ENCODE peak calls at places on chromosomes 11 and 22, in six cellular contexts. One of them, this sample, is unnamed.

GRCh38 chr11:72135891-72136676 is 559 bp downstream of the FOLR3 start:
- DNase-seq in heart left ventricle: no peak
- DNase-seq in transverse colon: no peak
- DNase-seq in fibroblast of mammary gland: no peak
- DNase-seq in HCT116: no peak
- DNase-seq in uterus: no peak
- DNase-seq in this sample: no peak

GRCh38 chr11:7871056-7871455 is 60.0 kb downstream of the OR10A6 start:
- DNase-seq in heart left ventricle: no peak
- DNase-seq in transverse colon: no peak
- DNase-seq in fibroblast of mammary gland: peak
- DNase-seq in HCT116: no peak
- DNase-seq in uterus: no peak
- DNase-seq in this sample: peak

GRCh38 chr22:45210577-45211431 is 29.9 kb downstream of the KIAA0930 start:
- DNase-seq in heart left ventricle: peak
- DNase-seq in transverse colon: no peak
- DNase-seq in fibroblast of mammary gland: peak
- DNase-seq in HCT116: no peak
- DNase-seq in uterus: no peak
- DNase-seq in this sample: no peak

GRCh38 chr22:25213221-25213620 is 6.2 kb upstream of the CRYBB2 start:
- DNase-seq in heart left ventricle: no peak
- DNase-seq in transverse colon: no peak
- DNase-seq in fibroblast of mammary gland: no peak
- DNase-seq in HCT116: no peak
- DNase-seq in uterus: no peak
- DNase-seq in this sample: no peak

GRCh38 chr22:22576244-22576988 is 17.4 kb upstream of the PRAME start:
- DNase-seq in heart left ventricle: peak
- DNase-seq in transverse colon: peak
- DNase-seq in fibroblast of mammary gland: peak
- DNase-seq in HCT116: peak
- DNase-seq in uterus: no peak
- DNase-seq in this sample: peak

GRCh38 chr11:69920500-69921428 is 101.5 kb upstream of the FGF3 start:
- DNase-seq in heart left ventricle: no peak
- DNase-seq in transverse colon: peak
- DNase-seq in fibroblast of mammary gland: no peak
- DNase-seq in HCT116: no peak
- DNase-seq in uterus: peak
- DNase-seq in this sample: no peak

GRCh38 chr22:28951969-28952521 is 68.7 kb downstream of the ZNRF3 start:
- DNase-seq in heart left ventricle: no peak
- DNase-seq in transverse colon: peak
- DNase-seq in fibroblast of mammary gland: peak
- DNase-seq in HCT116: no peak
- DNase-seq in uterus: peak
- DNase-seq in this sample: no peak

GRCh38 chr22:17788528-17789378 is 14.5 kb upstream of the BID start:
- DNase-seq in heart left ventricle: no peak
- DNase-seq in transverse colon: no peak
- DNase-seq in fibroblast of mammary gland: no peak
- DNase-seq in HCT116: no peak
- DNase-seq in uterus: no peak
- DNase-seq in this sample: no peak

GRCh38 chr11:130187096-130187495 is 27.5 kb downstream of the ST14 start:
- DNase-seq in heart left ventricle: no peak
- DNase-seq in transverse colon: no peak
- DNase-seq in fibroblast of mammary gland: no peak
- DNase-seq in HCT116: no peak
- DNase-seq in uterus: no peak
- DNase-seq in this sample: no peak

GRCh38 chr11:114440121-114440860 is 1.0 kb downstream of the REXO2 start:
- DNase-seq in heart left ventricle: no peak
- DNase-seq in transverse colon: no peak
- DNase-seq in fibroblast of mammary gland: no peak
- DNase-seq in HCT116: no peak
- DNase-seq in uterus: no peak
- DNase-seq in this sample: no peak

GRCh38 chr11:114442559-114442958 is 3.3 kb downstream of the REXO2 start:
- DNase-seq in heart left ventricle: no peak
- DNase-seq in transverse colon: no peak
- DNase-seq in fibroblast of mammary gland: no peak
- DNase-seq in HCT116: no peak
- DNase-seq in uterus: no peak
- DNase-seq in this sample: no peak

GRCh38 chr11:114439229-114440120 is at the start of gene REXO2:
- DNase-seq in heart left ventricle: peak
- DNase-seq in transverse colon: peak
- DNase-seq in fibroblast of mammary gland: peak
- DNase-seq in HCT116: peak
- DNase-seq in uterus: peak
- DNase-seq in this sample: peak

GRCh38 chr11:114440971-114441810 is 1.9 kb downstream of the REXO2 start:
- DNase-seq in heart left ventricle: no peak
- DNase-seq in transverse colon: no peak
- DNase-seq in fibroblast of mammary gland: no peak
- DNase-seq in HCT116: no peak
- DNase-seq in uterus: no peak
- DNase-seq in this sample: no peak

GRCh38 chr11:114441921-114442320 is 2.7 kb downstream of the REXO2 start:
- DNase-seq in heart left ventricle: no peak
- DNase-seq in transverse colon: no peak
- DNase-seq in fibroblast of mammary gland: no peak
- DNase-seq in HCT116: no peak
- DNase-seq in uterus: no peak
- DNase-seq in this sample: no peak
- H3K4me3 ChIP-seq in heart left ventricle: no peak
- H3K4me3 ChIP-seq in transverse colon: no peak
- H3K4me3 ChIP-seq in fibroblast of mammary gland: no peak
- H3K4me3 ChIP-seq in HCT116: no peak
- H3K4me3 ChIP-seq in uterus: no peak
- H3K4me3 ChIP-seq in this sample: no peak

DNA sequence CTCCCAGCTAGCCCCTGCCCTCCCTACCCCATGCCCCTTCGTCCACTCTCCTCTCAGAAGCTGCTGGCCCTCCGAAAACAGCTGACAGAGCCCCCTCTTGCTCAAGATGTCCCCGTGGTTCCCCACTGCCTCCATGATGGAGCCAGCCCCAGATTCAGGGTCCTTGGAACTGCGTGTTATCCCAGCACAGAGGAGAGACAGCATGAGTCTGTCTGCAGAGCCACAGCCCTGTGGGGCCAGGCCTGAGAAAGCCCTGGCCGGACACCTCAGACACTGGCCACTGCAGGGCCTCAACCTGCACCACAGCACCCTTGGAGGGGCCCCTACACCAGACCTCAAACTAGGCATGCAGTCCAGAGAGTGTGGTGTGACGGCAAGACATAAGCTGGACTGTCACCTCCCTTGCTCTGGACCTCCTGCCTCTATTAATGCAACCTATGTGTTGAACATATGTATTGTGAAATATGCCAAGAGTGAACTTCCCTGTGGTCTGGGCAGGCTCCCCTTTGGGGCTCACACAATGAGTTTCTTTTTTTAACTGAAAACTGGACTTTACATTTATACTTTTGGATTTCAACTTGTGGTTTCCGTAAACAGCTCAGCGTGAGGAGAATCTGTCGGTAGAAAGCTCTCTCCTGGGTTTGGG is 9.6 kb downstream of the PNPLA5 start:
- DNase-seq in heart left ventricle: no peak
- DNase-seq in transverse colon: no peak
- DNase-seq in fibroblast of mammary gland: no peak
- DNase-seq in HCT116: no peak
- DNase-seq in uterus: no peak
- DNase-seq in this sample: no peak
- TF ChIP-seq CTCF in heart left ventricle: no peak
- TF ChIP-seq CTCF in transverse colon: no peak
- TF ChIP-seq CTCF in fibroblast of mammary gland: no peak
- TF ChIP-seq CTCF in HCT116: no peak
- TF ChIP-seq CTCF in uterus: no peak
- TF ChIP-seq CTCF in this sample: no peak

DNA sequence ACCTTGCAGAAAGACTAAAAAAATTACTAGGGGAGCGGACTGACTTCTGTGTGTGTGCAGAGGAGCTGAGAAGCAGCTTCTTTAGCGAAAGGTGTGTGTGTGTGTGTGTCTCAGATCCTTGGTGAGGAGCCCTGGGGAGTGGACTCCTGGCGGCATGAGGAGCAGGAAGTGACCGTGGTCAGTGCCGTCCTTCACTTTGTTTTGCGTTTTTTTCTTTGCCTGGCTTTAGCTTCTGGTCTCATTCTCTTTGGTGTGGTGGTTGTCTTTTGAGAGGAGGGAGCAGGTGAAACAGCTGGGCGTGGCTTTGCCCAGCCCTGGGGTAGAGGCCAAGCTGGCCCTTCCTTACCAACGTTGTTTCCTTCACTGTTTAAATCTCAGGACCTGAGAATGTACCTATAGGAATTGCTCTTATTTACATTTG is 1.9 kb downstream of the ZBED4 start:
- DNase-seq in heart left ventricle: no peak
- DNase-seq in transverse colon: peak
- DNase-seq in fibroblast of mammary gland: peak
- DNase-seq in HCT116: no peak
- DNase-seq in uterus: no peak
- DNase-seq in this sample: no peak
- H3K4me3 ChIP-seq in heart left ventricle: no peak
- H3K4me3 ChIP-seq in transverse colon: peak
- H3K4me3 ChIP-seq in fibroblast of mammary gland: peak
- H3K4me3 ChIP-seq in HCT116: peak
- H3K4me3 ChIP-seq in uterus: no peak
- H3K4me3 ChIP-seq in this sample: peak

GRCh38 chr11:77266766-77267165 is 34.7 kb downstream of the GDPD4 start:
- DNase-seq in heart left ventricle: no peak
- DNase-seq in transverse colon: no peak
- DNase-seq in fibroblast of mammary gland: peak
- DNase-seq in HCT116: no peak
- DNase-seq in uterus: no peak
- DNase-seq in this sample: peak

GRCh38 chr11:77276271-77276670 is 25.2 kb downstream of the GDPD4 start:
- DNase-seq in heart left ventricle: no peak
- DNase-seq in transverse colon: no peak
- DNase-seq in fibroblast of mammary gland: no peak
- DNase-seq in HCT116: no peak
- DNase-seq in uterus: no peak
- DNase-seq in this sample: no peak

GRCh38 chr11:77269484-77270123 is 31.9 kb downstream of the GDPD4 start:
- DNase-seq in heart left ventricle: no peak
- DNase-seq in transverse colon: no peak
- DNase-seq in fibroblast of mammary gland: peak
- DNase-seq in HCT116: no peak
- DNase-seq in uterus: no peak
- DNase-seq in this sample: peak

GRCh38 chr11:77267910-77268309 is 33.6 kb downstream of the GDPD4 start:
- DNase-seq in heart left ventricle: no peak
- DNase-seq in transverse colon: no peak
- DNase-seq in fibroblast of mammary gland: peak
- DNase-seq in HCT116: no peak
- DNase-seq in uterus: no peak
- DNase-seq in this sample: peak

GRCh38 chr11:77270921-77271320 is 30.6 kb downstream of the GDPD4 start:
- DNase-seq in heart left ventricle: no peak
- DNase-seq in transverse colon: no peak
- DNase-seq in fibroblast of mammary gland: no peak
- DNase-seq in HCT116: no peak
- DNase-seq in uterus: no peak
- DNase-seq in this sample: no peak
- TF ChIP-seq CTCF in heart left ventricle: no peak
- TF ChIP-seq CTCF in transverse colon: no peak
- TF ChIP-seq CTCF in fibroblast of mammary gland: no peak
- TF ChIP-seq CTCF in HCT116: no peak
- TF ChIP-seq CTCF in uterus: no peak
- TF ChIP-seq CTCF in this sample: no peak

GRCh38 chr11:134069426-134069921 is 602 bp downstream of the JAM3 start:
- DNase-seq in heart left ventricle: peak
- DNase-seq in transverse colon: no peak
- DNase-seq in fibroblast of mammary gland: peak
- DNase-seq in HCT116: no peak
- DNase-seq in uterus: peak
- DNase-seq in this sample: no peak

GRCh38 chr11:134067486-134067885 is 1.4 kb upstream of the JAM3 start:
- DNase-seq in heart left ventricle: no peak
- DNase-seq in transverse colon: no peak
- DNase-seq in fibroblast of mammary gland: no peak
- DNase-seq in HCT116: no peak
- DNase-seq in uterus: no peak
- DNase-seq in this sample: no peak

GRCh38 chr11:134071306-134071705 is 2.4 kb downstream of the JAM3 start:
- DNase-seq in heart left ventricle: no peak
- DNase-seq in transverse colon: no peak
- DNase-seq in fibroblast of mammary gland: no peak
- DNase-seq in HCT116: no peak
- DNase-seq in uterus: no peak
- DNase-seq in this sample: no peak

GRCh38 chr11:134069996-134070845 is 1.3 kb downstream of the JAM3 start:
- DNase-seq in heart left ventricle: no peak
- DNase-seq in transverse colon: no peak
- DNase-seq in fibroblast of mammary gland: no peak
- DNase-seq in HCT116: no peak
- DNase-seq in uterus: no peak
- DNase-seq in this sample: no peak

GRCh38 chr11:134068829-134069425 is at the start of gene JAM3:
- DNase-seq in heart left ventricle: peak
- DNase-seq in transverse colon: peak
- DNase-seq in fibroblast of mammary gland: peak
- DNase-seq in HCT116: no peak
- DNase-seq in uterus: peak
- DNase-seq in this sample: peak
- H3K4me3 ChIP-seq in heart left ventricle: peak
- H3K4me3 ChIP-seq in transverse colon: peak
- H3K4me3 ChIP-seq in fibroblast of mammary gland: peak
- H3K4me3 ChIP-seq in HCT116: no peak
- H3K4me3 ChIP-seq in uterus: peak
- H3K4me3 ChIP-seq in this sample: peak

GRCh38 chr22:26975865-26976264 is 318.5 kb downstream of the MIAT start:
- DNase-seq in heart left ventricle: no peak
- DNase-seq in transverse colon: no peak
- DNase-seq in fibroblast of mammary gland: no peak
- DNase-seq in HCT116: no peak
- DNase-seq in uterus: no peak
- DNase-seq in this sample: no peak
- TF ChIP-seq CTCF in heart left ventricle: no peak
- TF ChIP-seq CTCF in transverse colon: no peak
- TF ChIP-seq CTCF in fibroblast of mammary gland: no peak
- TF ChIP-seq CTCF in HCT116: no peak
- TF ChIP-seq CTCF in uterus: no peak
- TF ChIP-seq CTCF in this sample: no peak

GRCh38 chr11:126355324-126355925 is at the start of gene ST3GAL4:
- DNase-seq in heart left ventricle: peak
- DNase-seq in transverse colon: peak
- DNase-seq in fibroblast of mammary gland: peak
- DNase-seq in HCT116: no peak
- DNase-seq in uterus: peak
- DNase-seq in this sample: peak
- H3K4me3 ChIP-seq in heart left ventricle: peak
- H3K4me3 ChIP-seq in transverse colon: peak
- H3K4me3 ChIP-seq in fibroblast of mammary gland: peak
- H3K4me3 ChIP-seq in HCT116: peak
- H3K4me3 ChIP-seq in uterus: peak
- H3K4me3 ChIP-seq in this sample: peak

This sample was measured in epithelial cell of esophagus.